ENCODE peak calls at places on chromosomes 16 and 17, in nine cellular contexts. One of them, this sample, is unnamed.

GRCh38 chr17:29560306-29560705 is 6.5 kb downstream of the ABHD15 start:
- DNase-seq in left ventricle myocardium inferior: no peak
- DNase-seq in activated CD4-positive, CD25-positive, alpha-beta regulatory T cell: no peak
- DNase-seq in AG10803: no peak
- DNase-seq in mucosa of descending colon: no peak
- DNase-seq in pancreas: peak
- DNase-seq in NCI-H1105: no peak
- DNase-seq in naive thymus-derived CD4-positive, alpha-beta T cell: no peak
- DNase-seq in AG04450: no peak
- DNase-seq in this sample: no peak

GRCh38 chr17:41455236-41455635 is 11.9 kb downstream of the KRT32 start:
- DNase-seq in left ventricle myocardium inferior: no peak
- DNase-seq in activated CD4-positive, CD25-positive, alpha-beta regulatory T cell: no peak
- DNase-seq in AG10803: peak
- DNase-seq in mucosa of descending colon: no peak
- DNase-seq in pancreas: no peak
- DNase-seq in NCI-H1105: no peak
- DNase-seq in naive thymus-derived CD4-positive, alpha-beta T cell: no peak
- DNase-seq in AG04450: no peak
- DNase-seq in this sample: no peak

GRCh38 chr17:17166446-17166845 is 39.7 kb downstream of the PLD6 start:
- DNase-seq in left ventricle myocardium inferior: no peak
- DNase-seq in activated CD4-positive, CD25-positive, alpha-beta regulatory T cell: no peak
- DNase-seq in AG10803: no peak
- DNase-seq in mucosa of descending colon: no peak
- DNase-seq in pancreas: no peak
- DNase-seq in NCI-H1105: no peak
- DNase-seq in naive thymus-derived CD4-positive, alpha-beta T cell: no peak
- DNase-seq in AG04450: no peak
- DNase-seq in this sample: no peak

GRCh38 chr16:72064361-72064894 is 1.4 kb downstream of the HPR start:
- DNase-seq in left ventricle myocardium inferior: no peak
- DNase-seq in activated CD4-positive, CD25-positive, alpha-beta regulatory T cell: no peak
- DNase-seq in AG10803: no peak
- DNase-seq in mucosa of descending colon: no peak
- DNase-seq in pancreas: no peak
- DNase-seq in NCI-H1105: no peak
- DNase-seq in naive thymus-derived CD4-positive, alpha-beta T cell: no peak
- DNase-seq in AG04450: no peak
- DNase-seq in this sample: no peak

GRCh38 chr17:36534117-36534880 is at the start of gene MYO19:
- DNase-seq in left ventricle myocardium inferior: peak
- DNase-seq in activated CD4-positive, CD25-positive, alpha-beta regulatory T cell: peak
- DNase-seq in AG10803: peak
- DNase-seq in mucosa of descending colon: peak
- DNase-seq in pancreas: peak
- DNase-seq in NCI-H1105: peak
- DNase-seq in naive thymus-derived CD4-positive, alpha-beta T cell: peak
- DNase-seq in AG04450: no peak
- DNase-seq in this sample: no peak

GRCh38 chr17:75688209-75688771 is 21.2 kb downstream of the SAP30BP start:
- DNase-seq in left ventricle myocardium inferior: no peak
- DNase-seq in activated CD4-positive, CD25-positive, alpha-beta regulatory T cell: no peak
- DNase-seq in AG10803: peak
- DNase-seq in mucosa of descending colon: no peak
- DNase-seq in pancreas: peak
- DNase-seq in NCI-H1105: no peak
- DNase-seq in naive thymus-derived CD4-positive, alpha-beta T cell: no peak
- DNase-seq in AG04450: no peak
- DNase-seq in this sample: no peak

GRCh38 chr16:88685156-88686061 is 898 bp downstream of the SNAI3 start:
- DNase-seq in left ventricle myocardium inferior: no peak
- DNase-seq in activated CD4-positive, CD25-positive, alpha-beta regulatory T cell: peak
- DNase-seq in AG10803: peak
- DNase-seq in mucosa of descending colon: peak
- DNase-seq in pancreas: no peak
- DNase-seq in NCI-H1105: no peak
- DNase-seq in naive thymus-derived CD4-positive, alpha-beta T cell: peak
- DNase-seq in AG04450: no peak
- DNase-seq in this sample: peak

GRCh38 chr17:81223758-81224122 is 975 bp upstream of the CEP131 start:
- DNase-seq in left ventricle myocardium inferior: no peak
- DNase-seq in activated CD4-positive, CD25-positive, alpha-beta regulatory T cell: no peak
- DNase-seq in AG10803: no peak
- DNase-seq in mucosa of descending colon: peak
- DNase-seq in pancreas: no peak
- DNase-seq in NCI-H1105: no peak
- DNase-seq in naive thymus-derived CD4-positive, alpha-beta T cell: no peak
- DNase-seq in AG04450: no peak
- DNase-seq in this sample: no peak

GRCh38 chr16:57007530-57007929 is 18.2 kb downstream of the NLRC5 start:
- DNase-seq in left ventricle myocardium inferior: no peak
- DNase-seq in activated CD4-positive, CD25-positive, alpha-beta regulatory T cell: no peak
- DNase-seq in AG10803: no peak
- DNase-seq in mucosa of descending colon: no peak
- DNase-seq in pancreas: no peak
- DNase-seq in NCI-H1105: no peak
- DNase-seq in naive thymus-derived CD4-positive, alpha-beta T cell: no peak
- DNase-seq in AG04450: no peak
- DNase-seq in this sample: no peak

GRCh38 chr16:80742331-80742730 is 62.1 kb downstream of the CDYL2 start:
- DNase-seq in left ventricle myocardium inferior: no peak
- DNase-seq in activated CD4-positive, CD25-positive, alpha-beta regulatory T cell: no peak
- DNase-seq in AG10803: no peak
- DNase-seq in mucosa of descending colon: no peak
- DNase-seq in pancreas: no peak
- DNase-seq in NCI-H1105: no peak
- DNase-seq in naive thymus-derived CD4-positive, alpha-beta T cell: no peak
- DNase-seq in AG04450: no peak
- DNase-seq in this sample: no peak